ENCODE peak calls at places on chromosomes 1 and 21, in six cellular contexts. H is thoracic aorta, R is stomach, M is adrenal gland, A is ovary, O is GM12878. V is an unnamed sample. For H3K4me1, the result is how much of the 10 kb centered on the place peaks cover.

GRCh38 chr1:109869141-109869540 is 41.5 kb upstream of the CSF1 start:
- DNase-seq in H (no peak), R (no peak), M (peak), A (no peak), O (no peak), V (no peak)

GRCh38 chr1:178612261-178612660 is 99.4 kb downstream of the TEX35 start:
- DNase-seq in H (no peak), R (no peak), M (no peak), A (no peak), O (no peak), V (no peak)

GRCh38 chr1:154423303-154423987 is 18.3 kb downstream of the IL6R start:
- DNase-seq in H (no peak), R (no peak), M (no peak), A (peak), O (no peak), V (no peak)

GRCh38 chr1:244391761-244392160 is 59.9 kb downstream of the ADSS2 start:
- DNase-seq in H (no peak), R (no peak), M (no peak), A (no peak), O (no peak), V (no peak)

GRCh38 chr1:77796695-77797405 is 17.4 kb downstream of the MIGA1 start:
- DNase-seq in H (no peak), R (no peak), M (no peak), A (no peak), O (no peak), V (no peak)

GRCh38 chr1:62210960-62211359 is 16.3 kb downstream of the L1TD1 start:
- DNase-seq in H (no peak), R (no peak), M (no peak), A (no peak), O (no peak), V (no peak)

GRCh38 chr1:207056673-207057072 is 3.6 kb downstream of the PFKFB2 start:
- DNase-seq in H (no peak), R (peak), M (no peak), A (no peak), O (no peak), V (no peak)

GRCh38 chr1:205837380-205837970 is 12.5 kb downstream of the PM20D1 start:
- DNase-seq in H (no peak), R (no peak), M (no peak), A (no peak), O (no peak), V (no peak)

GRCh38 chr1:91564888-91565700 is 64.4 kb downstream of the CDC7 start:
- DNase-seq in H (no peak), R (no peak), M (no peak), A (no peak), O (no peak), V (no peak)

GRCh38 chr1:1861339-1861730 is 29.6 kb downstream of the GNB1 start:
- DNase-seq in H (no peak), R (no peak), M (no peak), A (no peak), O (no peak), V (no peak)

GRCh38 chr21:44880762-44881585 is 7.5 kb upstream of the PTTG1IP start:
- DNase-seq in H (no peak), R (no peak), M (no peak), A (no peak), O (no peak), V (no peak)

GRCh38 chr1:61388586-61388985 is 306.2 kb downstream of the NFIA start:
- DNase-seq in H (no peak), R (no peak), M (no peak), A (no peak), O (no peak), V (no peak)

GRCh38 chr1:232940262-232940661 is 10.1 kb upstream of the NTPCR start:
- DNase-seq in H (no peak), R (no peak), M (no peak), A (no peak), O (no peak), V (no peak)

GRCh38 chr1:232944342-232944741 is 6.1 kb upstream of the NTPCR start:
- DNase-seq in H (no peak), R (no peak), M (no peak), A (no peak), O (no peak), V (no peak)

GRCh38 chr1:232942413-232943294 is 7.8 kb upstream of the NTPCR start:
- DNase-seq in H (no peak), R (no peak), M (no peak), A (no peak), O (no peak), V (no peak)

GRCh38 chr1:232939748-232940147 is 10.7 kb upstream of the NTPCR start:
- DNase-seq in H (no peak), R (no peak), M (no peak), A (no peak), O (no peak), V (no peak)

DNA sequence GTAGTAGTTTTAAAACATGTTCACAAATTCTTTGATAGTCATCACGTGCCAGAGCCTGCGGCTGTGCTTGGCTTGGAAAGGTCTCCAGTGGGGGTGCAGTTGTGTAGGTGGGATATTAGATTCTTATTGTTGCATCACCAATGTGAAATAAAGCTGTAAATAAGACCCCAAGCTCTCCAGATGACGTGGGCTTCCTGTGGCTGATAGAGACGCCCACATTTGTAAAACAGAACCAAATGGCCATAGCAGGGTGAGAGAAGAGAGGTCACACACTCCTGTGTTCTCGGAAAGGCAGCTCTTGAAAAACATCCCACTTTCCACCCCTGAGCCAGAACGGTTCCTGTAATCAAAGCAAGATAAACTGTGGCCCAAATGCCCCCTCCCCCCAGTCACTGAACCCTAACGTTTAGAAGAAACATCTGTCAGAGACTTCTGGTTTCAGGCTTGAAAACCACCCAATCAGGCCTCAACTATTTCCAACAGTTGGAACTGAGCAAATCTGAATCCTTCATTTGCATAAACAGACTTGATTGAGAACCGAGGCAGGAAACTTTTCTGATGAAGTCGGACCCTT is 6.6 kb upstream of the NTPCR start:
- DNase-seq in H (no peak), R (no peak), M (no peak), A (no peak), O (no peak), V (no peak)
- H3K27ac ChIP-seq in H (no peak), R (no peak), M (no peak), A (no peak), O (no peak), V (no peak)

GRCh38 chr1:9518454-9518998 is 20.7 kb upstream of the SLC25A33 start:
- DNase-seq in H (no peak), R (no peak), M (no peak), A (no peak), O (no peak), V (no peak)
- H3K4me1 ChIP-seq in H (under half), R (under half), M (under half), A (under half), O (under half), V (under half)

GRCh38 chr1:151706464-151707415 is 9.9 kb downstream of the CELF3 start:
- DNase-seq in H (no peak), R (no peak), M (no peak), A (no peak), O (no peak), V (no peak)
- TF ChIP-seq CTCF in H (no peak), R (no peak), M (no peak), A (no peak), O (no peak), V (no peak)

GRCh38 chr1:180791806-180792205 is 120.9 kb upstream of the KIAA1614 start:
- DNase-seq in H (no peak), R (no peak), M (no peak), A (no peak), O (no peak), V (no peak)
- H3K27ac ChIP-seq in H (no peak), R (no peak), M (no peak), A (no peak), O (no peak), V (no peak)

GRCh38 chr1:115317101-115318012 is 20.7 kb downstream of the NGF start:
- DNase-seq in H (no peak), R (peak), M (no peak), A (no peak), O (no peak), V (no peak)
- H3K4me1 ChIP-seq in H (under half), R (under half), M (under half), A (under half), O (under half), V (under half)

GRCh38 chr1:166272155-166272554 is 105.4 kb upstream of the FAM78B start:
- DNase-seq in H (no peak), R (no peak), M (no peak), A (no peak), O (peak), V (no peak)
- TF ChIP-seq CTCF in H (no peak), R (no peak), M (no peak), A (no peak), O (no peak), V (no peak)

DNA sequence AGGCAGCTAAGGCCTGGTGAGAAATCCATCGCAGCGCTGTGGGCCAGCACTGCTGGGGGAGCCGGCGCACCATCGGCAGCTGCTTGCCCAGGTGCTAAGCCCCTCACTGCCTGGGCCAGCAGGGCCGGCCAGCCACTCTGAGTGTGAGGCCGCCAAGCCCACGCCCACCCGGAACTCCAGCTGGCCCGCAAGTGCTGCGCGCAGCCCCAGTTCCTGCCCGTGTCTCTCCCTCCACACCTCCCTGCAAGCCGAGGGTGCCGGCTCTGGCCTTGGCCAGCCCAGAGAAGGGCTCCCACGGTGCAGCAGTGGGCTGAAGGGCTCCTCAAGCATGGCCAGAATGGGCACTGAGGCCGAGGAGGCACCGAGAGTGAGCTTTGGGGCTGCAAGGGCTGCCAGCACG is 64.4 kb downstream of the EBNA1BP2 start:
- DNase-seq in H (no peak), R (no peak), M (no peak), A (no peak), O (no peak), V (no peak)
- H3K27ac ChIP-seq in H (no peak), R (no peak), M (no peak), A (no peak), O (no peak), V (no peak)

V was measured in CD8-positive, alpha-beta T cell.